ENCODE peak calls at places on chromosomes 5 and 9, in four cellular contexts. L, V, A and P are unnamed samples.

GRCh38 chr5:133846478-133847226 is 121.8 kb downstream of the C5orf15 start:
- DNase-seq in L (no peak), V (no peak), A (no peak), P (no peak)

GRCh38 chr5:41414598-41414997 is 95.8 kb downstream of the PLCXD3 start:
- DNase-seq in L (no peak), V (no peak), A (no peak), P (no peak)

GRCh38 chr9:2229109-2229733 is 214.1 kb downstream of the SMARCA2 start:
- DNase-seq in L (no peak), V (no peak), A (no peak), P (peak)

GRCh38 chr9:92970467-92970923 is 23.2 kb downstream of the FGD3 start:
- DNase-seq in L (no peak), V (no peak), A (peak), P (no peak)

GRCh38 chr5:91302335-91302734 is 80.8 kb downstream of the ARRDC3 start:
- DNase-seq in L (no peak), V (no peak), A (no peak), P (peak)

GRCh38 chr9:69078069-69078468 is 42.5 kb downstream of the FXN start:
- DNase-seq in L (no peak), V (no peak), A (no peak), P (no peak)

GRCh38 chr9:114738581-114739316 is 56.8 kb upstream of the TEX48 start:
- DNase-seq in L (peak), V (peak), A (peak), P (peak)

GRCh38 chr5:21817668-21818419 is 1035.3 kb downstream of the CDH12 start:
- DNase-seq in L (no peak), V (peak), A (no peak), P (peak)

GRCh38 chr9:128397831-128398230 is 22.8 kb upstream of the CERCAM start:
- DNase-seq in L (no peak), V (no peak), A (no peak), P (no peak)

GRCh38 chr5:75460532-75460931 is 50.9 kb downstream of the CERT1 start:
- DNase-seq in L (no peak), V (peak), A (no peak), P (no peak)

GRCh38 chr5:172950176-172950965 is 8.9 kb upstream of the RPL26L1 start:
- DNase-seq in L (peak), V (no peak), A (no peak), P (no peak)

GRCh38 chr9:3708751-3709150 is 182.9 kb upstream of the RFX3 start:
- DNase-seq in L (no peak), V (peak), A (no peak), P (no peak)